ENCODE peak calls at places on chromosomes 13 and 19, in six cellular contexts. G is K562, Z is GM12891, L is H1, A is GM12878, I is HepG2. M is an unnamed sample.

GRCh38 chr19:4429266-4430200 is 27.1 kb downstream of the CHAF1A start:
- DNase-seq in G (no peak), Z (no peak), L (no peak), A (no peak), I (no peak), M (no peak)

GRCh38 chr13:28532226-28533048 is 37.5 kb upstream of the FLT1 start:
- DNase-seq in G (peak; percentile 91), Z (peak; percentile 35), L (peak; percentile 71), A (no peak), I (no peak), M (no peak)

GRCh38 chr13:66508153-66508909 is 721.8 kb downstream of the PCDH9 start:
- DNase-seq in G (no peak), Z (no peak), L (no peak), A (no peak), I (no peak), M (no peak)

GRCh38 chr19:42386974-42387707 is 3.0 kb downstream of the CNFN start:
- DNase-seq in G (peak; percentile 69), Z (peak; percentile 80), L (peak; percentile 94), A (no peak), I (peak; percentile 63), M (peak; percentile 77)

GRCh38 chr13:83221813-83222241 is 660.4 kb downstream of the SLITRK1 start:
- DNase-seq in G (no peak), Z (no peak), L (no peak), A (no peak), I (no peak), M (no peak)

GRCh38 chr13:23792680-23793079 is 96.5 kb downstream of the MIPEP start:
- DNase-seq in G (no peak), Z (no peak), L (no peak), A (no peak), I (no peak), M (no peak)

GRCh38 chr13:110711778-110712070 is 1.8 kb upstream of the ING1 start:
- DNase-seq in G (no peak), Z (no peak), L (no peak), A (no peak), I (peak; percentile 39), M (no peak)

GRCh38 chr13:109211616-109212015 is 574.8 kb downstream of the IRS2 start:
- DNase-seq in G (no peak), Z (no peak), L (no peak), A (no peak), I (no peak), M (no peak)

GRCh38 chr19:12055784-12056183 is 3.0 kb upstream of the ZNF878 start:
- DNase-seq in G (no peak), Z (no peak), L (no peak), A (no peak), I (no peak), M (no peak)

GRCh38 chr13:42812311-42812710 is 30.9 kb downstream of the FAM216B start:
- DNase-seq in G (no peak), Z (no peak), L (no peak), A (no peak), I (no peak), M (no peak)

GRCh38 chr13:71619096-71619495 is 247.9 kb downstream of the DACH1 start:
- DNase-seq in G (no peak), Z (no peak), L (no peak), A (no peak), I (no peak), M (no peak)

GRCh38 chr13:99371956-99372355 is 64.8 kb upstream of the GPR183 start:
- DNase-seq in G (no peak), Z (no peak), L (no peak), A (no peak), I (no peak), M (no peak)

GRCh38 chr13:31418186-31418585 is 218.4 kb downstream of the B3GLCT start:
- DNase-seq in G (no peak), Z (no peak), L (no peak), A (no peak), I (no peak), M (no peak)

GRCh38 chr13:114154476-114154875 is 22.1 kb upstream of the RASA3 start:
- DNase-seq in G (no peak), Z (no peak), L (no peak), A (no peak), I (no peak), M (no peak)

GRCh38 chr19:29326849-29327840 is 114.2 kb upstream of the UQCRFS1 start:
- DNase-seq in G (no peak), Z (no peak), L (no peak), A (no peak), I (no peak), M (no peak)

GRCh38 chr13:61575941-61576340 is 160.3 kb upstream of the PCDH20 start:
- DNase-seq in G (no peak), Z (no peak), L (no peak), A (no peak), I (no peak), M (no peak)

GRCh38 chr19:45103200-45103624 is 10.2 kb downstream of the PPP1R37 start:
- DNase-seq in G (no peak), Z (no peak), L (no peak), A (no peak), I (no peak), M (no peak)

GRCh38 chr13:29707876-29708543 is 112.5 kb upstream of the SLC7A1 start:
- DNase-seq in G (peak; percentile 52), Z (peak; percentile 39), L (peak; percentile 79), A (no peak), I (peak; percentile 44), M (peak; percentile 22)

GRCh38 chr19:11453468-11454341 is 18.3 kb downstream of the PRKCSH start:
- DNase-seq in G (peak; percentile 37), Z (no peak), L (peak; percentile 70), A (no peak), I (no peak), M (peak; percentile 74)

GRCh38 chr13:26727633-26728032 is 33.0 kb downstream of the GPR12 start:
- DNase-seq in G (no peak), Z (no peak), L (no peak), A (no peak), I (no peak), M (no peak)

GRCh38 chr19:11554160-11554559 is 4.9 kb downstream of the ELOF1 start:
- DNase-seq in G (no peak), Z (no peak), L (no peak), A (peak; percentile 45), I (no peak), M (peak; percentile 46)

GRCh38 chr13:67048084-67048792 is 181.9 kb downstream of the PCDH9 start:
- DNase-seq in G (peak; percentile 40), Z (no peak), L (no peak), A (no peak), I (no peak), M (no peak)

GRCh38 chr19:1276620-1277007 is 1.3 kb downstream of the FAM174C start:
- DNase-seq in G (no peak), Z (no peak), L (no peak), A (no peak), I (no peak), M (no peak)

GRCh38 chr19:1275260-1275975 is at the start of gene FAM174C:
- DNase-seq in G (peak; percentile 98), Z (peak; percentile 97), L (peak; percentile 92), A (peak; percentile 87), I (peak; percentile 91), M (peak; percentile 99)

GRCh38 chr19:1277061-1277460 is 1.7 kb downstream of the FAM174C start:
- DNase-seq in G (no peak), Z (no peak), L (no peak), A (no peak), I (no peak), M (no peak)

GRCh38 chr19:1274852-1275259 is 474 bp upstream of the FAM174C start:
- DNase-seq in G (peak; percentile 72), Z (no peak), L (peak; percentile 77), A (no peak), I (no peak), M (no peak)

DNA sequence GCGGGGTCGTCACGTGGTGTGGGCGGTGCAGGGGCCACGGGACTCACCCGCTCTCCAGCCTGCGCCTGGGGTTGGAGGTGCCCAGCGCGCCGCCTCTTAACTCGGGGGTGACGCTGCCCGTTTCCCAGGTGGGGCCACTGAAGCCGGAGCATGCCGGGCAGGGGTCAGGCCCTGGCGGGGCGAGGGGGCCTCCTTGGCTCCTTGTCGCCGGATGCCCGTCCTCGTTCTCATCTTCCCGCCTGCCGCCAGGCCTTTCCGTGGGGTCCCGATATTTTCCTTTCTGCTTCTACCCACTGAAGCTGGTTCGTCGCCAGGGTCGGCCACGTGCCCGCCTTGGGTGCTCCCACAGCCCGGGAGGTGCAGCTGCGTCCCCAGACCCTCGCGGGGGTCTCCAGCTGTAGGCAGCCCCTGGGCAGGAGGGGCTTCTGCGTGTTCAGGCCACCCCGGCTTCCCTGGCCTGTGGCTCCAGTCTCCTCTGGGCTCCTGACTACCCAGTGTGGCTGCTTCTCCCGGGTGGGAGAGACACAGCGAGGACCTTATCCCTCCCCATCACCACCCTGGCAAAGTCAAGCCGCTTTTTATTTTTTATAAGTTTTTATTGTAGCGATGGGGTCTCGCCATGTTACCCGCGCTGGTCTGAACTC is 768 bp downstream of the FAM174C start:
- DNase-seq in G (no peak), Z (no peak), L (no peak), A (no peak), I (no peak), M (no peak)
- TF ChIP-seq POLR2AphosphoS5 in G (no peak), Z (peak; percentile 8), L (no peak), A (no peak), I (peak; percentile 16), M (no peak)

GRCh38 chr13:50015263-50015662 is at the start of gene KCNRG:
- DNase-seq in G (peak; percentile 36), Z (no peak), L (no peak), A (no peak), I (no peak), M (no peak)

GRCh38 chr13:50014404-50014803 is 840 bp upstream of the KCNRG start:
- DNase-seq in G (peak; percentile 15), Z (no peak), L (no peak), A (no peak), I (no peak), M (no peak)

GRCh38 chr13:50015750-50016149 is 506 bp downstream of the KCNRG start:
- DNase-seq in G (no peak), Z (no peak), L (no peak), A (no peak), I (no peak), M (no peak)

GRCh38 chr13:50017819-50018218 is 2.6 kb downstream of the KCNRG start:
- DNase-seq in G (no peak), Z (no peak), L (no peak), A (no peak), I (peak; percentile 19), M (no peak)

GRCh38 chr13:50016421-50016820 is 1.2 kb downstream of the KCNRG start:
- DNase-seq in G (no peak), Z (no peak), L (no peak), A (no peak), I (no peak), M (no peak)
- TF ChIP-seq TAF1 in G (no peak), Z (no peak), L (no peak), A (no peak), I (no peak), M (no peak)

GRCh38 chr19:49590971-49591730 is at the start of gene PRR12:
- DNase-seq in G (peak; percentile 81), Z (peak; percentile 72), L (peak; percentile 77), A (no peak), I (peak; percentile 61), M (peak; percentile 80)
- TF ChIP-seq POLR2A in G (no peak), Z (no peak), L (no peak), A (peak; percentile 72), I (no peak), M (no peak)

DNA sequence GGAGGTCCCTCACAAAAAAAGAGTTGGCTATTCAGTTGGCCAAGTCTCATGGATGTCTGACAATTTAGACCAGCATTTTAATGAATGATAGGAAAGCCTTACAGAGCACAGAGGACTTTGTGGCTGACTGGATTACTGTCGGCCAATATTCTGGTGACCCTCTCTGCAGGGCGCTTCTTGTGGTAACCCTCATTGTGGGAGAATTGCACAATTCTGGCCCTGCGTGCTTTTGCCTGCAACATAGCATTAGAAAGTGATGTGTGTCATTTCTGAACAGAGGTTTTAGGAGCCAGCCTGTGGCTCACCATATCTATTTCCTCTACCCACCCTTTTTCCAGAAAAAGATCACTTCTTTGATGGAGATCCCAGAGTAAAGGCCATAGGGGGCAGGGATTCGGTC is 71.4 kb downstream of the EFNB2 start:
- DNase-seq in G (no peak), Z (no peak), L (no peak), A (no peak), I (no peak), M (no peak)
- TF ChIP-seq POLR2AphosphoS5 in G (no peak), Z (no peak), L (no peak), A (no peak), I (no peak), M (no peak)

M was measured in GM12892.